ENCODE peak calls at places on chromosomes 6 and 20, in four cellular contexts. T is heart right ventricle, Y is sigmoid colon, C is OCI-LY7. P is an unnamed sample.

GRCh38 chr6:126625019-126625418 is 285.1 kb downstream of the CENPW start:
- DNase-seq in Y (no peak), C (no peak), T (no peak), P (no peak)

GRCh38 chr6:129671442-129672344 is 38.3 kb downstream of the ARHGAP18 start:
- DNase-seq in C (peak), T (no peak), Y (no peak), P (no peak)

GRCh38 chr6:127971945-127972391 is 71.1 kb upstream of the THEMIS start:
- DNase-seq in C (no peak), T (no peak), Y (no peak), P (no peak)

GRCh38 chr6:111870054-111870750 is 3.0 kb downstream of the FYN start:
- DNase-seq in C (peak), T (no peak), Y (no peak), P (no peak)

GRCh38 chr6:105024803-105025202 is 67.9 kb downstream of the LIN28B start:
- DNase-seq in Y (no peak), C (no peak), T (no peak), P (no peak)

GRCh38 chr20:23441850-23442313 is 2.4 kb downstream of the CSTL1 start:
- DNase-seq in Y (peak), C (peak), T (peak), P (no peak)

GRCh38 chr6:151325075-151326050 is 66.0 kb downstream of the ZBTB2 start:
- DNase-seq in Y (peak), C (no peak), T (peak), P (peak)

GRCh38 chr20:35055445-35056276 is 36.9 kb downstream of the TRPC4AP start:
- DNase-seq in T (no peak), Y (no peak), C (no peak), P (no peak)

GRCh38 chr20:36478137-36478905 is 63.0 kb upstream of the MYL9 start:
- DNase-seq in T (no peak), Y (no peak), C (no peak), P (no peak)
- TF ChIP-seq CTCF in T (no peak), Y (no peak), C (no peak), P (no peak)

GRCh38 chr20:57389695-57390603 is 1.2 kb upstream of the RBM38 start:
- DNase-seq in T (no peak), Y (peak), C (no peak), P (peak)
- TF ChIP-seq CTCF in T (no peak), Y (no peak), C (peak), P (no peak)

GRCh38 chr20:50929299-50930138 is 1.7 kb downstream of the ADNP start:
- DNase-seq in Y (peak), C (peak), T (peak), P (peak)

GRCh38 chr20:50931306-50932015 is at the start of gene ADNP:
- DNase-seq in T (peak), C (peak), Y (peak), P (peak)

GRCh38 chr20:50930139-50931047 is 844 bp downstream of the ADNP start:
- DNase-seq in Y (no peak), C (peak), T (peak), P (peak)

GRCh38 chr20:50932016-50932338 is 740 bp upstream of the ADNP start:
- DNase-seq in Y (no peak), T (no peak), C (no peak), P (no peak)

GRCh38 chr20:50931048-50931305 is 260 bp downstream of the ADNP start:
- DNase-seq in C (no peak), T (no peak), Y (no peak), P (no peak)
- TF ChIP-seq CTCF in C (no peak), T (no peak), Y (no peak), P (no peak)

GRCh38 chr6:40417031-40417430 is 170.1 kb downstream of the LRFN2 start:
- DNase-seq in T (peak), Y (no peak), C (no peak), P (no peak)

GRCh38 chr6:40425192-40425919 is 161.8 kb downstream of the LRFN2 start:
- DNase-seq in C (no peak), Y (no peak), T (peak), P (peak)

GRCh38 chr6:40419377-40419776 is 167.8 kb downstream of the LRFN2 start:
- DNase-seq in T (no peak), Y (no peak), C (no peak), P (no peak)

GRCh38 chr6:40414617-40415016 is 172.5 kb downstream of the LRFN2 start:
- DNase-seq in T (no peak), Y (peak), C (no peak), P (no peak)

GRCh38 chr6:40419881-40420705 is 167.1 kb downstream of the LRFN2 start:
- DNase-seq in T (no peak), C (no peak), Y (no peak), P (no peak)
- TF ChIP-seq CTCF in T (no peak), C (no peak), Y (no peak), P (no peak)

GRCh38 chr20:2304180-2304579 is 8.4 kb downstream of the TGM3 start:
- DNase-seq in C (no peak), T (no peak), Y (no peak), P (no peak)

GRCh38 chr20:2305946-2306345 is 10.1 kb downstream of the TGM3 start:
- DNase-seq in T (no peak), C (no peak), Y (no peak), P (no peak)

GRCh38 chr20:2305479-2305878 is 9.7 kb downstream of the TGM3 start:
- DNase-seq in Y (no peak), C (no peak), T (no peak), P (no peak)

GRCh38 chr20:2303693-2304092 is 7.9 kb downstream of the TGM3 start:
- DNase-seq in Y (no peak), C (no peak), T (no peak), P (no peak)

DNA sequence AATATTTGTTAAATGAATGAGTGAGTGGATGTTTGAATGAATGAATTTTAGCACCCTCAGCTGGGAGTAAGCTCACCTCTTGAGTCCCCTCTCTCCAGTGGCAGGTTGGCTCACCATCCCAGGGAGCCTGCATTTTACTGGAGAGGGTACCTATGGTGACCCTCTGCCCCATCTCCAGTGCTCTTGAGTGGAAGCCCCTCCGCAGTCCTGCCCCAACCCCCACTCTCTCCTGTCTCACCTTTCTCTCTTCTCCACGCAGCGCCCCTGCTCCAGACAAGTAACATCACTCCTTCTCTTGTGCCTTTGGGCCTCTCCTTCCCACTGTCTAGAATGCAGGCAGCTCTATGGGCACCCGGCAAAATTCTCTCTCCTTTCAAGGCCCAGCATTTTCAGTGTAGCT is 11.3 kb downstream of the TGM3 start:
- DNase-seq in C (no peak), T (no peak), Y (no peak), P (no peak)
- TF ChIP-seq CTCF in C (no peak), T (no peak), Y (no peak), P (no peak)

GRCh38 chr20:62172666-62173065 is 10.2 kb upstream of the MTG2 start:
- DNase-seq in T (no peak), C (no peak), Y (no peak), P (no peak)
- TF ChIP-seq CTCF in T (no peak), C (no peak), Y (no peak), P (no peak)